ENCODE peak calls at places on chromosomes 16 and 17, in four cellular contexts. U is GM06990, J is thoracic aorta, Z is tibial artery. M is an unnamed sample.
A peak's percentile ranks its signal among the peaks of the same experiment; 100 is the strongest.

GRCh38 chr17:74228326-74228978 is 15.1 kb downstream of the TTYH2 start:
- DNase-seq in Z (no peak), J (no peak), U (no peak), M (no peak)

GRCh38 chr16:23388786-23389185 is 64.2 kb downstream of the COG7 start:
- DNase-seq in Z (no peak), U (no peak), J (no peak), M (no peak)

GRCh38 chr17:72672729-72673128 is 419.8 kb downstream of the SLC39A11 start:
- DNase-seq in Z (no peak), U (no peak), J (no peak), M (no peak)

GRCh38 chr16:64705443-64705842 is 416.4 kb downstream of the CDH11 start:
- DNase-seq in J (no peak), Z (no peak), U (no peak), M (no peak)

GRCh38 chr17:10557422-10557821 is 8.0 kb upstream of the MYH2 start:
- DNase-seq in J (no peak), U (no peak), Z (no peak), M (peak; percentile 80)

GRCh38 chr16:31331141-31331764 is 23.7 kb upstream of the ITGAX start:
- DNase-seq in U (no peak), J (no peak), Z (no peak), M (peak; percentile 28)

GRCh38 chr16:19555938-19556778 is 655 bp downstream of the VPS35L start:
- DNase-seq in U (no peak), Z (no peak), J (no peak), M (peak; percentile 64)

GRCh38 chr17:59561042-59561441 is 4.4 kb upstream of the DHX40 start:
- DNase-seq in U (no peak), Z (no peak), J (no peak), M (no peak)

GRCh38 chr16:57567691-57568090 is 25.2 kb downstream of the ADGRG5 start:
- DNase-seq in U (no peak), J (no peak), Z (no peak), M (no peak)

GRCh38 chr16:28923652-28924398 is 1.2 kb downstream of the RABEP2 start:
- DNase-seq in Z (no peak), U (peak; percentile 84), J (no peak), M (no peak)

GRCh38 chr17:67983289-67983688 is 13.0 kb downstream of the C17orf58 start:
- DNase-seq in Z (no peak), J (no peak), U (no peak), M (no peak)

GRCh38 chr17:44556854-44557606 is at the start of gene FZD2:
- DNase-seq in J (peak; percentile 85), U (peak; percentile 88), Z (peak; percentile 95), M (peak; percentile 96)

GRCh38 chr17:73901661-73902415 is 257.6 kb upstream of the SDK2 start:
- DNase-seq in Z (no peak), U (no peak), J (no peak), M (no peak)

GRCh38 chr16:86831366-86831765 is 253.0 kb downstream of the FOXL1 start:
- DNase-seq in U (no peak), J (no peak), Z (peak; percentile 40), M (no peak)

GRCh38 chr16:913817-914440 is 56.9 kb downstream of the LMF1 start:
- DNase-seq in Z (no peak), U (no peak), J (no peak), M (no peak)

GRCh38 chr17:40497704-40498103 is 3.7 kb downstream of the TNS4 start:
- DNase-seq in U (no peak), J (no peak), Z (no peak), M (no peak)

GRCh38 chr16:83963277-83964119 is 4.5 kb upstream of the NECAB2 start:
- DNase-seq in U (no peak), Z (no peak), J (no peak), M (no peak)

GRCh38 chr17:7294614-7295153 is at the start of gene YBX2:
- DNase-seq in Z (no peak), J (no peak), U (peak; percentile 85), M (peak; percentile 80)

GRCh38 chr16:78437352-78437968 is 338.0 kb downstream of the WWOX start:
- DNase-seq in U (no peak), J (no peak), Z (no peak), M (no peak)

GRCh38 chr16:78005881-78006280 is 16.5 kb upstream of the CLEC3A start:
- DNase-seq in U (no peak), J (no peak), Z (no peak), M (no peak)

GRCh38 chr16:57089406-57089805 is 3.0 kb upstream of the CPNE2 start:
- DNase-seq in U (no peak), J (no peak), Z (no peak), M (no peak)

GRCh38 chr16:90046971-90047713 is 27.9 kb upstream of the DBNDD1 start:
- DNase-seq in Z (peak; percentile 87), J (no peak), U (no peak), M (peak; percentile 98)

GRCh38 chr16:73050115-73051099 is 2.5 kb upstream of the ZFHX3 start:
- DNase-seq in U (no peak), Z (no peak), J (no peak), M (peak; percentile 54)

GRCh38 chr17:82155606-82156005 is 57.0 kb downstream of the CCDC57 start:
- DNase-seq in J (no peak), Z (no peak), U (no peak), M (no peak)

GRCh38 chr17:33814852-33815251 is 440.2 kb upstream of the CCL2 start:
- DNase-seq in Z (no peak), J (no peak), U (no peak), M (no peak)

GRCh38 chr16:73268311-73268997 is 220.5 kb upstream of the ZFHX3 start:
- DNase-seq in Z (no peak), U (no peak), J (no peak), M (peak; percentile 9)

GRCh38 chr17:69944406-69944805 is 130.6 kb upstream of the KCNJ16 start:
- DNase-seq in J (no peak), Z (no peak), U (no peak), M (no peak)

GRCh38 chr17:61018938-61019337 is 341.3 kb downstream of the BCAS3 start:
- DNase-seq in Z (no peak), J (no peak), U (no peak), M (no peak)

GRCh38 chr17:82400830-82401229 is 17.3 kb upstream of the HEXD start:
- DNase-seq in U (peak; percentile 74), J (no peak), Z (no peak), M (no peak)

DNA sequence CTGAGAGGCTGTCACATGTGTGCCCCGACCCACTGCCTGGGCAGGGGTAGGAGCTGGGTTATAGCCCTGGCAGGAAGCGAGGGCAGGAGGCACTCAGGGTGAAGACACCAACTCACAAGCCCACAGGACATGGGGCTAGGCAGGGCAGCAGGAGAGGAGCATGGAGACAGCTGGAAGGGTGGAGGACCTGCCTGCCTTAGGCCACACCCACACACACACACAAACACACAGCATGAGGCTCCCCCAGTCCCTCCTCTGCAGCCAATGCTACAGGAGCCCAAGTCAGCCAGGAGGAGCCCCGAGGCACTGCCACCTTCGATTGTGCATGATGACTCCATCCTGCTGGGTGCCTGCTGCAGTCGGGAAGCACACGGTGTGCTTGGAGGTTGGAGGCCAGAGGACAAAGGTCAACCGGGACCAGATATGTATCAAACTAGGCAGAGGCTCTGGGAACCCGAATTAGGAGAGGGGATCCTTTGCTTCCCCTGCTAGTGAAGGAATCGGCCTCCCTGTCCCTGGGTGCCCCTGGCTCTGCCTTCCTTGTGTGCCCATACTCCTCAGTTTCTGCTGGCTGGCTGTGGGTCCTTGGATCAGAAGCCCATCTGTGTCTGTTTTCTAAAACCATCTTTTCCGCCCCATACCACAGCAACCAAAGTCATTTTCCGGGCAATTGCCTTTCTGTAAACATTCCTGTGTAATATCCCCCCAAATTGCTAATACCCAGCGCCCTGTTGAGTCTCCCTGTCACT is 20.5 kb downstream of the SRCIN1 start:
- DNase-seq in J (no peak), Z (no peak), U (no peak), M (no peak)
- H3K27me3 ChIP-seq in J (peaks cover 3% of the 10 kb centered on the region), Z (no peaks in the 10 kb centered on the region), U (no peaks in the 10 kb centered on the region), M (no peaks in the 10 kb centered on the region)

DNA sequence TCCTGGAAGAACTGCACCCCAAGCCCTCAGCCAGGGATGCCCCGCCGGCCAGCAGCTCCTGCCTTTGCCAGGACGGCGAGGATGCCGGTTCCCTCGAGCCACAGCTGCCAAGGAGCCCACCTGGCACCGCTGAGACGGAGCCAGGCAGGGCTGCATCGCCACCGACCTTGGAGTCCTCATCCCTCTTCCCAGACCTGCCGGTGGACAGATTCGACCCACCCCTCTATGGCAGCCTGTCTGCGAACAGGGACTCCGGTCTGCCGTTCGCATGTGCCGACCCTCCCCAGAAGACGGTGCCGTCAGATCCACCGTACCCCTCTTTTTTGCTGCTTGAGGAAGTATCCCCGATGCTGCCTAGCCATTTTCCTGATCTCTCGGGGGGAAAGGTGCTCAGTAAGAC is 21.4 kb upstream of the ZFPM1 start:
- DNase-seq in Z (no peak), U (no peak), J (no peak), M (no peak)
- H3K4me3 ChIP-seq in Z (no peak overlapping the region), U (no peak overlapping the region), J (no peak overlapping the region), M (no peak overlapping the region)

DNA sequence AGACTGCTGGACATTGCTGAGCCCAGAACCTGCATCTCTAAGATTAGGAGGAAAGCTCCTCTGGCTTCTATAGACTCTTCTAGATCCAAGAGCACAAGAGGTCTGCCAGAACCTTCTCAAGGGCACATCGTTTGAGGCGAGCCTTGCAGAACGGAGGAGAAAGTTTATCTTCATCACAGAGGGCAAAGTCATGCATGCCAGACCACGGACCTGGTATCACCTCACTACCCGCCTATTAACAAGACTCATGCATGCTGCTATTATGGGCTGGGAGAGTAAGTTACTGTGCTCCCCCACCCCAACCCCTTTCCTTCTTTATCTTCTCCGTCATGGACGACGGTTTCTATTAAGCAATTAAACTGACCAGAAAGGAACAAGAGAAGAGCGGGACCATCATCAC is 23.3 kb downstream of the MYH11 start:
- DNase-seq in U (no peak), Z (peak; percentile 68), J (no peak), M (no peak)
- H3K27me3 ChIP-seq in U (peaks cover 1% of the 10 kb centered on the region), Z (no peaks in the 10 kb centered on the region), J (no peaks in the 10 kb centered on the region), M (no peaks in the 10 kb centered on the region)

DNA sequence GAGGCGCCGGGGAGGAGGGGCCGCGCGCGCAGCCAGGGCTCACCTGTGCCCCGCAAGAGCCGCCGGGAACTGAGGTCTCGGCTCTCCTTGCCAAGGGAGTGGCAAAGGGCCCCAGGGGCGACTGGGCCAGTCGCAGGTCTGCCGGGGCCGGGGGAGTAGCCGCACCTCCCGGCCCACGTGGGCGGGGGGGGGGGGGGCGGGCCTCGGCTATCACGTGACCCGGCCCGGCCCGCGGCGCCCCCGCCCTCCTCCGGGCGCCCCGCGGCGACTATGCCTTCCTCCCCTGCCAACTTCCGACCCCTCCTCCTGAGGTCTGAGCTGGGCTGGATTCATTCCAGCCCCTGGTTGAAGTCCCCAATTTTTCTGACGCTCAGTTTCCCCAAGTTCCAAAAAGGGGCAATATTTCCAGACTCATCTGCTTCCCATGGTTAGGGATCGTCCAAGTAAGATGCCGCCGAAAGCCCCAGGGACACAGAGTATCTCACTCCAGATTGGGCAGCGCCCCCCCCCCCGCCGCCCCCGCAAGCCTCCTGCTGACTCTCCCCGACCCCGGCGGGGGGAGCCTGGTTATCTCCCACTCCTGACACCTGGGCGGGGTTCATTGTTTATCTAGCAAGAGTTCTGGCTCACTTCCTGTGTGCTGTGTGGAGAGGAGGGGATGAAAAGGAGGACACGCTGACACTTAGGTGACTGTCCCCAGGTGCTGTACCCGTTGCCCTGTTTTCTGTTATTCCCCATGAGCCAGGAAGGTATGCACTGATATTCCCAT is at the start of gene TMC6:
- DNase-seq in Z (no peak), J (no peak), U (peak; percentile 82), M (no peak)
- H3K4me3 ChIP-seq in Z (peak within 1 kb of the TSS; percentile 42), J (peak within 1 kb of the TSS; percentile 79), U (peak within 1 kb of the TSS; percentile 91), M (peak within 1 kb of the TSS; percentile 49)